ENCODE peak calls at places on chromosomes 3 and 15, in nine cellular contexts. One of them, this sample, is unnamed.

GRCh38 chr3:1444196-1444595 is 351.4 kb downstream of the CNTN6 start:
- DNase-seq in choroid plexus epithelial cell: no peak
- DNase-seq in AG10803: no peak
- DNase-seq in transverse colon: no peak
- DNase-seq in colonic mucosa: no peak
- DNase-seq in breast epithelium: no peak
- DNase-seq in astrocyte: no peak
- DNase-seq in Panc1: no peak
- DNase-seq in cardiac fibroblast: no peak
- DNase-seq in this sample: no peak

GRCh38 chr3:126746395-126747177 is 42.5 kb downstream of the CHCHD6 start:
- DNase-seq in cardiac fibroblast: peak
- DNase-seq in astrocyte: peak
- DNase-seq in transverse colon: no peak
- DNase-seq in breast epithelium: no peak
- DNase-seq in Panc1: no peak
- DNase-seq in colonic mucosa: no peak
- DNase-seq in choroid plexus epithelial cell: peak
- DNase-seq in AG10803: peak
- DNase-seq in this sample: no peak

GRCh38 chr3:27279153-27279552 is 90.0 kb downstream of the NEK10 start:
- DNase-seq in transverse colon: no peak
- DNase-seq in cardiac fibroblast: peak
- DNase-seq in colonic mucosa: peak
- DNase-seq in breast epithelium: no peak
- DNase-seq in AG10803: peak
- DNase-seq in Panc1: no peak
- DNase-seq in astrocyte: no peak
- DNase-seq in choroid plexus epithelial cell: peak
- DNase-seq in this sample: peak

GRCh38 chr3:192571197-192571791 is 156.0 kb downstream of the FGF12 start:
- DNase-seq in AG10803: peak
- DNase-seq in colonic mucosa: peak
- DNase-seq in cardiac fibroblast: peak
- DNase-seq in breast epithelium: peak
- DNase-seq in transverse colon: no peak
- DNase-seq in Panc1: peak
- DNase-seq in astrocyte: peak
- DNase-seq in choroid plexus epithelial cell: peak
- DNase-seq in this sample: no peak

GRCh38 chr3:184571750-184572377 is 10.3 kb downstream of the EPHB3 start:
- DNase-seq in Panc1: no peak
- DNase-seq in breast epithelium: no peak
- DNase-seq in choroid plexus epithelial cell: no peak
- DNase-seq in transverse colon: no peak
- DNase-seq in cardiac fibroblast: no peak
- DNase-seq in AG10803: no peak
- DNase-seq in astrocyte: no peak
- DNase-seq in colonic mucosa: no peak
- DNase-seq in this sample: no peak

GRCh38 chr3:98010194-98010882 is 24.8 kb downstream of the GABRR3 start:
- DNase-seq in transverse colon: no peak
- DNase-seq in astrocyte: no peak
- DNase-seq in breast epithelium: no peak
- DNase-seq in choroid plexus epithelial cell: no peak
- DNase-seq in colonic mucosa: no peak
- DNase-seq in Panc1: no peak
- DNase-seq in AG10803: no peak
- DNase-seq in cardiac fibroblast: no peak
- DNase-seq in this sample: no peak

GRCh38 chr3:106765342-106765741 is 611.9 kb upstream of the CCDC54 start:
- DNase-seq in AG10803: peak
- DNase-seq in choroid plexus epithelial cell: peak
- DNase-seq in colonic mucosa: no peak
- DNase-seq in astrocyte: peak
- DNase-seq in cardiac fibroblast: peak
- DNase-seq in Panc1: no peak
- DNase-seq in breast epithelium: no peak
- DNase-seq in transverse colon: no peak
- DNase-seq in this sample: peak

GRCh38 chr3:27675287-27675686 is 46.8 kb downstream of the EOMES start:
- DNase-seq in AG10803: peak
- DNase-seq in transverse colon: no peak
- DNase-seq in cardiac fibroblast: peak
- DNase-seq in Panc1: no peak
- DNase-seq in choroid plexus epithelial cell: peak
- DNase-seq in colonic mucosa: no peak
- DNase-seq in breast epithelium: no peak
- DNase-seq in astrocyte: peak
- DNase-seq in this sample: no peak

GRCh38 chr3:155302476-155302875 is 9.0 kb upstream of the STRIT1 start:
- DNase-seq in choroid plexus epithelial cell: peak
- DNase-seq in Panc1: no peak
- DNase-seq in breast epithelium: no peak
- DNase-seq in transverse colon: no peak
- DNase-seq in AG10803: peak
- DNase-seq in cardiac fibroblast: peak
- DNase-seq in colonic mucosa: no peak
- DNase-seq in astrocyte: peak
- DNase-seq in this sample: no peak

GRCh38 chr3:87305517-87305916 is 29.1 kb upstream of the POU1F1 start:
- DNase-seq in choroid plexus epithelial cell: no peak
- DNase-seq in astrocyte: no peak
- DNase-seq in breast epithelium: no peak
- DNase-seq in colonic mucosa: no peak
- DNase-seq in transverse colon: no peak
- DNase-seq in AG10803: no peak
- DNase-seq in Panc1: no peak
- DNase-seq in cardiac fibroblast: no peak
- DNase-seq in this sample: no peak

GRCh38 chr3:87313641-87314040 is 37.3 kb upstream of the POU1F1 start:
- DNase-seq in cardiac fibroblast: no peak
- DNase-seq in breast epithelium: no peak
- DNase-seq in astrocyte: no peak
- DNase-seq in Panc1: no peak
- DNase-seq in colonic mucosa: no peak
- DNase-seq in transverse colon: no peak
- DNase-seq in choroid plexus epithelial cell: no peak
- DNase-seq in AG10803: no peak
- DNase-seq in this sample: no peak

GRCh38 chr3:87311309-87311708 is 34.9 kb upstream of the POU1F1 start:
- DNase-seq in choroid plexus epithelial cell: no peak
- DNase-seq in transverse colon: no peak
- DNase-seq in astrocyte: peak
- DNase-seq in colonic mucosa: no peak
- DNase-seq in breast epithelium: no peak
- DNase-seq in Panc1: no peak
- DNase-seq in AG10803: no peak
- DNase-seq in cardiac fibroblast: peak
- DNase-seq in this sample: no peak

GRCh38 chr3:87309601-87310000 is 33.2 kb upstream of the POU1F1 start:
- DNase-seq in breast epithelium: no peak
- DNase-seq in colonic mucosa: no peak
- DNase-seq in AG10803: no peak
- DNase-seq in choroid plexus epithelial cell: no peak
- DNase-seq in cardiac fibroblast: no peak
- DNase-seq in transverse colon: no peak
- DNase-seq in Panc1: no peak
- DNase-seq in astrocyte: peak
- DNase-seq in this sample: peak

GRCh38 chr3:87307805-87308204 is 31.4 kb upstream of the POU1F1 start:
- DNase-seq in Panc1: no peak
- DNase-seq in breast epithelium: no peak
- DNase-seq in astrocyte: no peak
- DNase-seq in colonic mucosa: no peak
- DNase-seq in cardiac fibroblast: no peak
- DNase-seq in transverse colon: no peak
- DNase-seq in AG10803: no peak
- DNase-seq in choroid plexus epithelial cell: peak
- DNase-seq in this sample: no peak
- TF ChIP-seq CTCF in Panc1: peak
- TF ChIP-seq CTCF in breast epithelium: no peak
- TF ChIP-seq CTCF in astrocyte: peak
- TF ChIP-seq CTCF in colonic mucosa: no peak
- TF ChIP-seq CTCF in cardiac fibroblast: peak
- TF ChIP-seq CTCF in transverse colon: no peak
- TF ChIP-seq CTCF in AG10803: peak
- TF ChIP-seq CTCF in choroid plexus epithelial cell: peak
- TF ChIP-seq CTCF in this sample: peak

GRCh38 chr15:91021516-91022074 is 799 bp downstream of the VPS33B start:
- DNase-seq in astrocyte: peak
- DNase-seq in breast epithelium: no peak
- DNase-seq in cardiac fibroblast: peak
- DNase-seq in colonic mucosa: no peak
- DNase-seq in AG10803: peak
- DNase-seq in transverse colon: no peak
- DNase-seq in choroid plexus epithelial cell: peak
- DNase-seq in Panc1: no peak
- DNase-seq in this sample: no peak
- H3K4me3 ChIP-seq in astrocyte: peak
- H3K4me3 ChIP-seq in breast epithelium: peak
- H3K4me3 ChIP-seq in cardiac fibroblast: peak
- H3K4me3 ChIP-seq in colonic mucosa: peak
- H3K4me3 ChIP-seq in AG10803: peak
- H3K4me3 ChIP-seq in transverse colon: peak
- H3K4me3 ChIP-seq in choroid plexus epithelial cell: peak
- H3K4me3 ChIP-seq in Panc1: peak
- H3K4me3 ChIP-seq in this sample: peak

GRCh38 chr3:42758126-42758525 is 14.9 kb downstream of the CCDC13 start:
- DNase-seq in transverse colon: no peak
- DNase-seq in Panc1: no peak
- DNase-seq in astrocyte: no peak
- DNase-seq in breast epithelium: no peak
- DNase-seq in colonic mucosa: no peak
- DNase-seq in choroid plexus epithelial cell: no peak
- DNase-seq in AG10803: no peak
- DNase-seq in cardiac fibroblast: no peak
- DNase-seq in this sample: no peak

GRCh38 chr3:42753757-42754156 is 19.3 kb downstream of the CCDC13 start:
- DNase-seq in breast epithelium: no peak
- DNase-seq in cardiac fibroblast: no peak
- DNase-seq in transverse colon: no peak
- DNase-seq in choroid plexus epithelial cell: no peak
- DNase-seq in Panc1: no peak
- DNase-seq in astrocyte: no peak
- DNase-seq in colonic mucosa: no peak
- DNase-seq in AG10803: no peak
- DNase-seq in this sample: no peak

GRCh38 chr3:42756681-42757213 is 16.3 kb downstream of the CCDC13 start:
- DNase-seq in cardiac fibroblast: no peak
- DNase-seq in choroid plexus epithelial cell: no peak
- DNase-seq in Panc1: no peak
- DNase-seq in transverse colon: no peak
- DNase-seq in breast epithelium: no peak
- DNase-seq in AG10803: no peak
- DNase-seq in astrocyte: no peak
- DNase-seq in colonic mucosa: no peak
- DNase-seq in this sample: no peak

GRCh38 chr3:42752961-42753360 is 20.1 kb downstream of the CCDC13 start:
- DNase-seq in AG10803: no peak
- DNase-seq in choroid plexus epithelial cell: no peak
- DNase-seq in Panc1: no peak
- DNase-seq in transverse colon: no peak
- DNase-seq in breast epithelium: no peak
- DNase-seq in colonic mucosa: no peak
- DNase-seq in cardiac fibroblast: no peak
- DNase-seq in astrocyte: no peak
- DNase-seq in this sample: no peak

GRCh38 chr3:42755681-42756578 is 17.1 kb downstream of the CCDC13 start:
- DNase-seq in astrocyte: no peak
- DNase-seq in cardiac fibroblast: peak
- DNase-seq in Panc1: no peak
- DNase-seq in breast epithelium: no peak
- DNase-seq in transverse colon: peak
- DNase-seq in choroid plexus epithelial cell: peak
- DNase-seq in AG10803: peak
- DNase-seq in colonic mucosa: no peak
- DNase-seq in this sample: peak
- TF ChIP-seq CTCF in astrocyte: no peak
- TF ChIP-seq CTCF in cardiac fibroblast: peak
- TF ChIP-seq CTCF in Panc1: peak
- TF ChIP-seq CTCF in breast epithelium: no peak
- TF ChIP-seq CTCF in transverse colon: peak
- TF ChIP-seq CTCF in choroid plexus epithelial cell: peak
- TF ChIP-seq CTCF in AG10803: peak
- TF ChIP-seq CTCF in colonic mucosa: no peak
- TF ChIP-seq CTCF in this sample: peak

GRCh38 chr3:25420168-25420567 is 7.9 kb upstream of the RARB start:
- DNase-seq in choroid plexus epithelial cell: no peak
- DNase-seq in colonic mucosa: no peak
- DNase-seq in breast epithelium: no peak
- DNase-seq in cardiac fibroblast: no peak
- DNase-seq in Panc1: no peak
- DNase-seq in AG10803: no peak
- DNase-seq in astrocyte: no peak
- DNase-seq in transverse colon: no peak
- DNase-seq in this sample: no peak
- H3K4me3 ChIP-seq in choroid plexus epithelial cell: no peak
- H3K4me3 ChIP-seq in colonic mucosa: no peak
- H3K4me3 ChIP-seq in breast epithelium: no peak
- H3K4me3 ChIP-seq in cardiac fibroblast: no peak
- H3K4me3 ChIP-seq in Panc1: no peak
- H3K4me3 ChIP-seq in AG10803: no peak
- H3K4me3 ChIP-seq in astrocyte: no peak
- H3K4me3 ChIP-seq in transverse colon: no peak
- H3K4me3 ChIP-seq in this sample: no peak

GRCh38 chr3:17444865-17445264 is 297.6 kb downstream of the TBC1D5 start:
- DNase-seq in AG10803: no peak
- DNase-seq in transverse colon: no peak
- DNase-seq in Panc1: no peak
- DNase-seq in breast epithelium: no peak
- DNase-seq in colonic mucosa: no peak
- DNase-seq in cardiac fibroblast: no peak
- DNase-seq in astrocyte: no peak
- DNase-seq in choroid plexus epithelial cell: peak
- DNase-seq in this sample: no peak

GRCh38 chr3:17443142-17443541 is 299.3 kb downstream of the TBC1D5 start:
- DNase-seq in colonic mucosa: no peak
- DNase-seq in transverse colon: no peak
- DNase-seq in choroid plexus epithelial cell: no peak
- DNase-seq in astrocyte: no peak
- DNase-seq in AG10803: no peak
- DNase-seq in cardiac fibroblast: no peak
- DNase-seq in Panc1: no peak
- DNase-seq in breast epithelium: no peak
- DNase-seq in this sample: no peak

DNA sequence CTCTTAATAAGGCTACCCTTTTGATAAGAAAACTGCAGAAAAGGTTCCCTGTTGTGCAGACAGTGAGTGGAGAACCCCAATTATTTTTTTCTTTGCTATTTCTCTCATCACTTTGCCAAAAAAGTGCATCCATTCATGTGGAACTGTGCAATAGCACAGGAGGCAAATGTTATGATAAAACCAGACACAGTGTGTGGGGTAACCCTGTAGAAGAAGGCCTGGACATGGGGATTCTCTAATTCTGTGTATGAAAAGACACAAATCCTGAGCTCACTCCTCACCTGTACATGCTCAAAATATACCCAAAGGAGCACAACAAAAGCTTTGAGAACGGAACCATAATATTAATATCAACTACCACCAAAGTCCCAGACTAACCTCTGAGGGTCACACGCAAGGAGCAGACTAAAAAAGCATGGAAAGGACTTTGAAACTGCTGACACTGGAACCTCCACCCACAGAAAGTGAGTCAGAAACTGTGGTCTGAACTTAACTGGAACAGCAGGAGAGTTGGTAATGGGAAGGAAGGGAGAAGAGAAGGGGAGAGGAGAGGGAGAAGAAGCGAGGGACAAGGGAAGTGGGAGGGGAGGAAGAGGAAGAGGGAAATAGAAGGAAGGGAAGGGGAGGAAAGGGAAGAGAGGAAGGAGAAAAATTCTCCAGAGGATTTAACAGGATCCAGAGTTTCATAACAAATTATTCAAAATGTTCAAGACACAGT is 299.9 kb downstream of the TBC1D5 start:
- DNase-seq in choroid plexus epithelial cell: peak
- DNase-seq in transverse colon: no peak
- DNase-seq in AG10803: no peak
- DNase-seq in breast epithelium: no peak
- DNase-seq in colonic mucosa: no peak
- DNase-seq in Panc1: no peak
- DNase-seq in cardiac fibroblast: peak
- DNase-seq in astrocyte: peak
- DNase-seq in this sample: no peak
- TF ChIP-seq CTCF in choroid plexus epithelial cell: no peak
- TF ChIP-seq CTCF in transverse colon: no peak
- TF ChIP-seq CTCF in AG10803: no peak
- TF ChIP-seq CTCF in breast epithelium: no peak
- TF ChIP-seq CTCF in colonic mucosa: no peak
- TF ChIP-seq CTCF in Panc1: no peak
- TF ChIP-seq CTCF in cardiac fibroblast: no peak
- TF ChIP-seq CTCF in astrocyte: no peak
- TF ChIP-seq CTCF in this sample: no peak

This sample was measured in PC-9.